ENCODE peak calls at places on chromosomes 12 and 14, in seven cellular contexts. L, Q, I, X, K, W and U are unnamed samples. For H3K27me3, the result is how much of the 10 kb centered on the place peaks cover.

GRCh38 chr12:63042646-63043045 is 107.7 kb upstream of the PPM1H start:
- DNase-seq in Q (no peak), W (peak), K (no peak), I (no peak), X (no peak), L (no peak), U (no peak)

GRCh38 chr12:108196319-108196718 is 67.2 kb downstream of the WSCD2 start:
- DNase-seq in Q (no peak), K (no peak), W (no peak), I (no peak), L (no peak), X (no peak), U (no peak)

GRCh38 chr14:104770851-104771272 is 17.9 kb downstream of the SIVA1 start:
- DNase-seq in X (no peak), I (peak), K (no peak), W (no peak), Q (peak), L (no peak), U (no peak)

GRCh38 chr12:78885466-78885865 is 20.9 kb downstream of the SYT1 start:
- DNase-seq in W (no peak), L (no peak), I (no peak), K (peak), Q (peak), X (no peak), U (no peak)

GRCh38 chr12:79895041-79895440 is 39.9 kb downstream of the PPP1R12A start:
- DNase-seq in L (no peak), Q (no peak), I (no peak), W (no peak), K (no peak), X (no peak), U (no peak)

GRCh38 chr12:85626031-85626781 is 210.0 kb downstream of the RASSF9 start:
- DNase-seq in K (no peak), X (no peak), W (peak), I (no peak), L (no peak), Q (no peak), U (peak)

GRCh38 chr14:73718742-73719251 is 4.6 kb upstream of the PNMA1 start:
- DNase-seq in K (no peak), L (no peak), X (no peak), W (no peak), I (no peak), Q (peak), U (no peak)

GRCh38 chr12:76256341-76256740 is 91.9 kb downstream of the BBS10 start:
- DNase-seq in Q (no peak), X (no peak), W (no peak), I (no peak), L (no peak), K (no peak), U (no peak)

GRCh38 chr12:107894589-107894988 is 120.1 kb downstream of the ASCL4 start:
- DNase-seq in W (no peak), X (no peak), Q (no peak), K (no peak), I (no peak), L (no peak), U (no peak)

GRCh38 chr14:51206462-51206861 is 33.6 kb upstream of the TMX1 start:
- DNase-seq in W (no peak), Q (peak), I (no peak), X (no peak), K (no peak), L (no peak), U (no peak)

GRCh38 chr12:27014859-27015729 is 910 bp upstream of the TM7SF3 start:
- DNase-seq in W (peak), I (no peak), L (no peak), X (no peak), K (no peak), Q (no peak), U (no peak)

GRCh38 chr12:59742831-59743230 is 147.0 kb downstream of the SLC16A7 start:
- DNase-seq in W (peak), Q (no peak), K (no peak), L (no peak), I (no peak), X (no peak), U (no peak)

GRCh38 chr12:114823701-114824100 is 139.7 kb upstream of the TBX3 start:
- DNase-seq in K (no peak), Q (no peak), W (no peak), L (no peak), X (no peak), I (no peak), U (no peak)

GRCh38 chr12:49503674-49504180 is 35.1 kb upstream of the KCNH3 start:
- DNase-seq in W (peak), I (no peak), K (no peak), L (no peak), X (no peak), Q (peak), U (no peak)

GRCh38 chr12:111166779-111167540 is 201.9 kb downstream of the PHETA1 start:
- DNase-seq in K (no peak), W (no peak), Q (no peak), L (peak), I (no peak), X (peak), U (no peak)

GRCh38 chr14:53054457-53054856 is 98.7 kb downstream of the DDHD1 start:
- DNase-seq in I (no peak), W (no peak), K (no peak), L (no peak), Q (no peak), X (no peak), U (no peak)

GRCh38 chr12:106645074-106645421 is 62.2 kb downstream of the RFX4 start:
- DNase-seq in I (no peak), Q (no peak), W (peak), X (peak), L (peak), K (no peak), U (no peak)

GRCh38 chr12:96400631-96401060 is 407 bp upstream of the CDK17 start:
- DNase-seq in X (no peak), L (no peak), W (peak), Q (no peak), I (no peak), K (no peak), U (no peak)

GRCh38 chr12:96399919-96400630 is at the start of gene CDK17:
- DNase-seq in L (peak), I (no peak), K (peak), Q (peak), X (peak), W (peak), U (no peak)

GRCh38 chr12:96402061-96402460 is 1.8 kb upstream of the CDK17 start:
- DNase-seq in Q (peak), I (no peak), L (no peak), X (no peak), K (no peak), W (no peak), U (no peak)

GRCh38 chr12:96399081-96399918 is 939 bp downstream of the CDK17 start:
- DNase-seq in X (peak), K (peak), L (peak), I (no peak), W (peak), Q (peak), U (no peak)

GRCh38 chr12:96401061-96401871 is 1.0 kb upstream of the CDK17 start:
- DNase-seq in Q (peak), X (no peak), L (no peak), K (no peak), I (no peak), W (peak), U (peak)
- TF ChIP-seq CTCF in Q (no peak), X (peak), L (peak), K (peak), I (no peak), W (peak), U (peak)

DNA sequence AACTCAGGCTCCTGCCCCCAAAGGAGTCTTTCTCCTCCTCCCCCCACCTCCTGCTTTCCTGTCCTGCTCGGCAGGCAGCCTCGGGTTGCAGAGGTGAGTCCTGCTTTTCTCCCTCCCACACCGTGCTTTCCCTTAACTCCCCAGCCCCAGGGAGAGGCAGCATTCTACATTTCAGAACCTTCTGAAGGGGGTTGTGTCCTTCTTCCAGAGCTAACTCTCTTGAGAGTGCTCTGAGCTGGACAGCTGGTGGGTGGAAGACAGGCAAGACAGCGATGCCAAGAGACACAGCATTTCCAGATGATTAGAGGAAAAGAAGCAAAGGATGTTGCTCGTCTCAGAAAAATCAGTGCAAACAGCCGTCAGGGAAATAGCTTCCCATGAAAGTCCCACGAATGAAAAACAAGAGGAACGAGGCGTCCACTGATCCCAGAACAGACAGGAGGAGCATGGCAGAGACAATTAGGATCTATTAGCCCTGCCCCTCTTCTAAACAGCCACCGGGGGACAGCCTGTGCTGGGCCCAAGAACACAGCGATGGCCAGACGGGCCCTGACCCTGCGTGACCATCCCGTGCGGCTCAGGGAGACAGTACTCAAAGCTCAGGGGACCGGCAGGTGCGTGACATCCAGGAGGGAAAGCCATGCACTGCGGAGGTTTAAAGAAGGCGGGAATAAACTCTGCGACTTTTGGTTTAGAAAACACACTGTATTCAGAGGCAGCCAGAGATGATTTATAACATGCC is 216.5 kb upstream of the RTL1 start:
- DNase-seq in I (no peak), Q (peak), K (no peak), X (peak), W (no peak), L (no peak), U (no peak)
- H3K4me3 ChIP-seq in I (no peak), Q (no peak), K (no peak), X (peak), W (no peak), L (peak), U (no peak)

DNA sequence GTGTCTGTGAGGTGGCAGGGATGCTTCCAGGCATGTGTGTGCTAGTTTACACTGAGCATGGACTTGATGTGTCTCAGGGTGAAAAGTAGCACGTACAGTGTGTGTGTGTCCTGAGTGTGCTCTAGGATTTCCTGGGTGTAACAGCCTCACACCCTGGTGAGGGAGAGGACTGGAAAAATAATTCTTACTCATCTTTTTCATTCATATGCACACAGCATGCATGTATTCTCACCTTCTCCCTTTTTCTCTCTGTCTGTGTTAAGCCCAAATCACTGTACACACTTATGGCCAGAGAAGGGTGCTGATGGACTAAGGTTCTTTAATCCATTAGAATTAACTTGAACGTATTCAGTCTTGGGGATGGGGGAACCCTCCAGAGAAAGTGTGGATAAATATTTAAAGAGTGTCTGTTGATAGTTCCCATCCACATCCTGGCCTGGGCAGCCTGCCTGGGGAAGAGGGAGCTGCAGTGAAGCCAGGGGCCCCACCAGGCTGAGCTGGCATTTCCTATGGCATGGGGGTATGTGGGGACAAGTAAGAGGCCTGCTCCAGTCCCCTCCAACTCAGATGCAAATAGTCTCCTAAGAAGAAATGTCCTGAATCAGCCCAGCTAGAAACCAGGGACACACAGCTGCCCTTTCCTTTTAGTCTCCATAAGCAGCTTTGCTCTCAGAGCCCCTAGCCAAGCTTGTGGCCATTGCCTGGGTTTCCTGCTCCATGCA is 1.1 kb upstream of the HOXC8 start:
- DNase-seq in K (no peak), X (no peak), Q (no peak), W (no peak), I (no peak), L (no peak), U (no peak)
- H3K27me3 ChIP-seq in K (under half), X (under half), Q (half or more), W (half or more), I (under half), L (half or more), U (under half)

DNA sequence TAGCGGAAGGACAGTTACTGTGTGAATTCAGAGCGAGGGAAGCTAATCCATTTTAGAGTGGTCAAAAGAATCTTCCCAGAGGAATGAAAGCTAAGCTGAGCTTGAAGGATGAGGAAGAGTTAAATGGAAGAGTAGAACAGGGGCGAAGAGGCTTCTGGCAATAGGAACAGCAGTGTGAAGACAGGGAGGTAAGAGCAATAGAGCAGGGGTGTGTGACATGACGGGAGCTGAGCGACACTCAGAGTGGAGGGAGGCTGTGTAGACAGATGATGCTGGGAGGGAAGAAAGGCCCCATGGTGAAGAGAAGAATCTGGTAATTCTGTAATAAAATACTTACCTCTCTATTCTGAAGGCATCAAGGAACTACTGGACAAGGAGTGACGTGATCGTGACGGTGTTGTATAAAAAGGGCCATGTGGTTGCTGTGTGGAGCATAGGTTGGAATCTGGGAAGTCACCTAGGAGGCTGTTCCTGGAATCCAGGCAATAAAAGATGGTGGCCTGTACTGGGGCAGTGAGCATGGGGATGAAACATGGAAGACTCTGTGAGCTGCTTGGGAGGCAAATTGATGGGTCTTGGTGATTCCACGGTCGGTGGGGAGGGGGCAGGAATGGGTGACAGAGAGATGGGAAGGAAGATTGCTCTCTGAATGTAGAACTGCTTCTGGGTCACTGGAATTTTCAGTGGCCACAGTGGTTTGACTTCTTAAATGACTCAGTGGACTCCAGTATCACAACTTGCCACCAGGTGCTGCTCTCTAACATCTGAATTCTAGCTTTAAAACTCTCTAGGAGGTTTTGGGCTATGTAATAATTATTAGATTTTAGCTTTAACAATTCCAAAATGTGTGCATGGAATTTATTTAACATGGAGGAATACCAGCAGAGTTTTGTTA is 164.1 kb downstream of the ATP23 start:
- DNase-seq in W (peak), I (no peak), X (no peak), L (no peak), K (no peak), Q (peak), U (no peak)
- TF ChIP-seq CTCF in W (peak), I (peak), X (peak), L (peak), K (peak), Q (peak), U (peak)

GRCh38 chr14:60648169-60648933 is 926 bp downstream of the SIX1 start:
- DNase-seq in K (no peak), I (no peak), W (peak), Q (peak), X (peak), L (no peak), U (no peak)

GRCh38 chr14:60647081-60647836 is 2.0 kb downstream of the SIX1 start:
- DNase-seq in I (no peak), X (peak), Q (peak), K (no peak), W (peak), L (no peak), U (no peak)

GRCh38 chr14:60645191-60645590 is 4.1 kb downstream of the SIX1 start:
- DNase-seq in X (no peak), W (peak), Q (no peak), K (no peak), I (no peak), L (no peak), U (no peak)

GRCh38 chr14:60647837-60648168 is 1.5 kb downstream of the SIX1 start:
- DNase-seq in I (no peak), Q (no peak), X (no peak), W (no peak), L (no peak), K (no peak), U (no peak)

GRCh38 chr14:60646202-60646886 is 2.9 kb downstream of the SIX1 start:
- DNase-seq in W (peak), L (no peak), I (no peak), K (no peak), X (no peak), Q (peak), U (no peak)
- H3K4me3 ChIP-seq in W (peak), L (no peak), I (peak), K (no peak), X (peak), Q (peak), U (peak)